ENCODE peak calls at places on chromosome 18, in five cellular contexts. R is pancreas, O is psoas muscle, T is GM03348, D is EL. S is an unnamed sample.

GRCh38 chr18:32460046-32460785 is 10.5 kb downstream of the GAREM1 start:
- DNase-seq in T (no peak), R (no peak), D (no peak), O (no peak), S (no peak)

GRCh38 chr18:49183921-49184320 is 233.2 kb upstream of the SMAD7 start:
- DNase-seq in T (no peak), D (peak; percentile 28), O (no peak), R (no peak), S (no peak)

GRCh38 chr18:63979409-63979908 is 9.6 kb downstream of the SERPINB8 start:
- DNase-seq in D (peak; percentile 77), R (no peak), O (no peak), T (peak; percentile 77), S (no peak)

GRCh38 chr18:36580874-36581750 is 247.7 kb downstream of the TPGS2 start:
- DNase-seq in T (peak; percentile 82), R (no peak), O (no peak), D (peak; percentile 86), S (no peak)

GRCh38 chr18:28735731-28736130 is 558.8 kb upstream of the CDH2 start:
- DNase-seq in D (peak; percentile 78), O (no peak), T (peak; percentile 68), R (no peak), S (no peak)

GRCh38 chr18:12296457-12296856 is 11.6 kb upstream of the TUBB6 start:
- DNase-seq in T (no peak), R (no peak), D (peak; percentile 44), O (no peak), S (no peak)

GRCh38 chr18:34710430-34711386 is 610 bp downstream of the DTNA start:
- DNase-seq in D (peak; percentile 27), O (no peak), R (no peak), T (peak; percentile 14), S (no peak)

GRCh38 chr18:76405761-76406356 is 89.2 kb downstream of the ZNF516 start:
- DNase-seq in O (peak; percentile 81), R (no peak), D (peak; percentile 42), T (peak; percentile 60), S (no peak)

GRCh38 chr18:49241852-49242251 is 218.6 kb downstream of the DYM start:
- DNase-seq in D (peak; percentile 58), R (no peak), T (peak; percentile 42), O (no peak), S (no peak)

GRCh38 chr18:8526316-8526715 is 82.9 kb upstream of the RAB12 start:
- DNase-seq in D (no peak), O (no peak), R (no peak), T (no peak), S (no peak)

GRCh38 chr18:21191596-21192307 is 50.3 kb upstream of the GREB1L start:
- DNase-seq in O (peak; percentile 59), D (peak; percentile 63), R (no peak), T (peak; percentile 81), S (peak; percentile 37)

GRCh38 chr18:32019251-32019943 is 772 bp downstream of the RNF125 start:
- DNase-seq in D (peak; percentile 25), R (peak; percentile 42), O (peak; percentile 50), T (peak; percentile 38), S (peak; percentile 67)